ENCODE peak calls at places on chromosomes 1 and 21, in nine cellular contexts. One of them, this sample, is unnamed.

GRCh38 chr21:28269173-28269572 is 723.5 kb downstream of the LTN1 start:
- DNase-seq in AG08396: no peak
- DNase-seq in T-helper 22 cell: no peak
- DNase-seq in HTR-8/SVneo: no peak
- DNase-seq in AG09309: no peak
- DNase-seq in cardiac fibroblast: no peak
- DNase-seq in NCI-H1436: no peak
- DNase-seq in stimulated activated CD4-positive, alpha-beta T cell treated with anti-CD3 and anti-CD28 coated beads, Interleukin-15, amount 100 ng/mL, for 1 hour: no peak
- DNase-seq in EH: no peak
- DNase-seq in this sample: no peak

GRCh38 chr1:90488451-90488850 is 228.7 kb downstream of the BARHL2 start:
- DNase-seq in AG08396: no peak
- DNase-seq in T-helper 22 cell: no peak
- DNase-seq in HTR-8/SVneo: no peak
- DNase-seq in AG09309: peak
- DNase-seq in cardiac fibroblast: peak
- DNase-seq in NCI-H1436: no peak
- DNase-seq in stimulated activated CD4-positive, alpha-beta T cell treated with anti-CD3 and anti-CD28 coated beads, Interleukin-15, amount 100 ng/mL, for 1 hour: no peak
- DNase-seq in EH: peak
- DNase-seq in this sample: no peak

GRCh38 chr21:25639167-25639921 is at the start of gene JAM2:
- DNase-seq in AG08396: peak
- DNase-seq in T-helper 22 cell: peak
- DNase-seq in HTR-8/SVneo: peak
- DNase-seq in AG09309: no peak
- DNase-seq in cardiac fibroblast: no peak
- DNase-seq in NCI-H1436: no peak
- DNase-seq in stimulated activated CD4-positive, alpha-beta T cell treated with anti-CD3 and anti-CD28 coated beads, Interleukin-15, amount 100 ng/mL, for 1 hour: peak
- DNase-seq in EH: no peak
- DNase-seq in this sample: no peak

GRCh38 chr1:202586018-202586821 is 124.0 kb downstream of the SYT2 start:
- DNase-seq in AG08396: no peak
- DNase-seq in T-helper 22 cell: no peak
- DNase-seq in HTR-8/SVneo: no peak
- DNase-seq in AG09309: no peak
- DNase-seq in cardiac fibroblast: peak
- DNase-seq in NCI-H1436: peak
- DNase-seq in stimulated activated CD4-positive, alpha-beta T cell treated with anti-CD3 and anti-CD28 coated beads, Interleukin-15, amount 100 ng/mL, for 1 hour: no peak
- DNase-seq in EH: peak
- DNase-seq in this sample: peak

GRCh38 chr1:23628951-23629387 is 62.6 kb upstream of the RPL11 start:
- DNase-seq in AG08396: no peak
- DNase-seq in T-helper 22 cell: no peak
- DNase-seq in HTR-8/SVneo: no peak
- DNase-seq in AG09309: no peak
- DNase-seq in cardiac fibroblast: no peak
- DNase-seq in NCI-H1436: no peak
- DNase-seq in stimulated activated CD4-positive, alpha-beta T cell treated with anti-CD3 and anti-CD28 coated beads, Interleukin-15, amount 100 ng/mL, for 1 hour: no peak
- DNase-seq in EH: no peak
- DNase-seq in this sample: no peak

GRCh38 chr21:32306021-32306780 is 7.5 kb downstream of the MRAP start:
- DNase-seq in AG08396: no peak
- DNase-seq in T-helper 22 cell: no peak
- DNase-seq in HTR-8/SVneo: no peak
- DNase-seq in AG09309: no peak
- DNase-seq in cardiac fibroblast: no peak
- DNase-seq in NCI-H1436: no peak
- DNase-seq in stimulated activated CD4-positive, alpha-beta T cell treated with anti-CD3 and anti-CD28 coated beads, Interleukin-15, amount 100 ng/mL, for 1 hour: no peak
- DNase-seq in EH: no peak
- DNase-seq in this sample: no peak

GRCh38 chr1:24541711-24542346 is 14.1 kb upstream of the NCMAP start:
- DNase-seq in AG08396: no peak
- DNase-seq in T-helper 22 cell: no peak
- DNase-seq in HTR-8/SVneo: no peak
- DNase-seq in AG09309: no peak
- DNase-seq in cardiac fibroblast: no peak
- DNase-seq in NCI-H1436: no peak
- DNase-seq in stimulated activated CD4-positive, alpha-beta T cell treated with anti-CD3 and anti-CD28 coated beads, Interleukin-15, amount 100 ng/mL, for 1 hour: no peak
- DNase-seq in EH: no peak
- DNase-seq in this sample: no peak

GRCh38 chr1:62144238-62144831 is 50.3 kb upstream of the L1TD1 start:
- DNase-seq in AG08396: peak
- DNase-seq in T-helper 22 cell: no peak
- DNase-seq in HTR-8/SVneo: peak
- DNase-seq in AG09309: peak
- DNase-seq in cardiac fibroblast: peak
- DNase-seq in NCI-H1436: no peak
- DNase-seq in stimulated activated CD4-positive, alpha-beta T cell treated with anti-CD3 and anti-CD28 coated beads, Interleukin-15, amount 100 ng/mL, for 1 hour: no peak
- DNase-seq in EH: peak
- DNase-seq in this sample: peak

GRCh38 chr1:41891403-41891896 is 27.3 kb downstream of the HIVEP3 start:
- DNase-seq in AG08396: peak
- DNase-seq in T-helper 22 cell: peak
- DNase-seq in HTR-8/SVneo: no peak
- DNase-seq in AG09309: no peak
- DNase-seq in cardiac fibroblast: peak
- DNase-seq in NCI-H1436: no peak
- DNase-seq in stimulated activated CD4-positive, alpha-beta T cell treated with anti-CD3 and anti-CD28 coated beads, Interleukin-15, amount 100 ng/mL, for 1 hour: peak
- DNase-seq in EH: peak
- DNase-seq in this sample: no peak

This sample was measured in skeletal muscle cell.